ENCODE peak calls at places on chromosome 10, in seven cellular contexts. T is pancreas, C is glutamatergic neuron, S is brain microvascular endothelial cell, R is astrocyte of the spinal cord, I is cardiac fibroblast, K is endothelial cell. E is an unnamed sample.

GRCh38 chr10:72272689-72273409 is 875 bp upstream of the DDIT4 start:
- DNase-seq in T (peak; percentile 94), C (peak; percentile 92), S (peak; percentile 94), R (peak; percentile 98), I (peak; percentile 97), K (peak; percentile 82), E (peak; percentile 98)

GRCh38 chr10:13922591-13922990 is 335.8 kb downstream of the PRPF18 start:
- DNase-seq in T (no peak), C (no peak), S (no peak), R (peak; percentile 35), I (peak; percentile 82), K (no peak), E (no peak)

GRCh38 chr10:77332256-77332655 is 305.4 kb downstream of the KCNMA1 start:
- DNase-seq in T (peak; percentile 11), C (peak; percentile 30), S (no peak), R (no peak), I (no peak), K (no peak), E (no peak)

GRCh38 chr10:69801094-69801433 is 642 bp upstream of the COL13A1 start:
- DNase-seq in T (peak; percentile 58), C (peak; percentile 78), S (peak; percentile 58), R (peak; percentile 68), I (peak; percentile 60), K (peak; percentile 88), E (no peak)

GRCh38 chr10:118017850-118018249 is 28.9 kb downstream of the RAB11FIP2 start:
- DNase-seq in T (no peak), C (no peak), S (no peak), R (no peak), I (no peak), K (no peak), E (no peak)

GRCh38 chr10:125160856-125161569 is 650 bp upstream of the CTBP2 start:
- DNase-seq in T (peak; percentile 80), C (peak; percentile 80), S (peak; percentile 85), R (peak; percentile 87), I (peak; percentile 80), K (peak; percentile 88), E (no peak)

GRCh38 chr10:108523016-108523415 is 1358.5 kb upstream of the SORCS1 start:
- DNase-seq in T (no peak), C (no peak), S (no peak), R (no peak), I (no peak), K (no peak), E (no peak)

GRCh38 chr10:70498970-70499828 is 20.6 kb downstream of the PALD1 start:
- DNase-seq in T (no peak), C (no peak), S (no peak), R (no peak), I (no peak), K (no peak), E (no peak)

GRCh38 chr10:117543245-117543998 is 876 bp downstream of the EMX2 start:
- DNase-seq in T (no peak), C (peak; percentile 72), S (peak; percentile 14), R (no peak), I (no peak), K (peak; percentile 60), E (no peak)

GRCh38 chr10:37727491-37728352 is 129.7 kb downstream of the ZNF248 start:
- DNase-seq in T (no peak), C (no peak), S (no peak), R (no peak), I (no peak), K (no peak), E (no peak)

GRCh38 chr10:73467210-73467609 is 28.6 kb downstream of the PPP3CB start:
- DNase-seq in T (no peak), C (no peak), S (no peak), R (no peak), I (no peak), K (no peak), E (no peak)

GRCh38 chr10:128950159-128950956 is 516.7 kb upstream of the MGMT start:
- DNase-seq in T (no peak), C (no peak), S (no peak), R (no peak), I (no peak), K (no peak), E (no peak)

GRCh38 chr10:61642692-61643091 is 20.0 kb upstream of the CABCOCO1 start:
- DNase-seq in T (no peak), C (no peak), S (no peak), R (peak; percentile 85), I (peak; percentile 91), K (no peak), E (no peak)

GRCh38 chr10:55550241-55550640 is 749.2 kb upstream of the PCDH15 start:
- DNase-seq in T (no peak), C (no peak), S (no peak), R (peak; percentile 54), I (no peak), K (no peak), E (no peak)

GRCh38 chr10:95183132-95183450 is 10.9 kb upstream of the ACSM6 start:
- DNase-seq in T (no peak), C (no peak), S (no peak), R (peak; percentile 23), I (peak; percentile 35), K (no peak), E (no peak)

GRCh38 chr10:49429458-49429857 is 33.6 kb upstream of the DRGX start:
- DNase-seq in T (no peak), C (no peak), S (no peak), R (no peak), I (no peak), K (no peak), E (peak; percentile 60)

GRCh38 chr10:132557696-132558515 is 20.3 kb downstream of the INPP5A start:
- DNase-seq in T (no peak), C (peak; percentile 12), S (no peak), R (no peak), I (no peak), K (no peak), E (no peak)

GRCh38 chr10:11670311-11670825 is 58.9 kb upstream of the USP6NL start:
- DNase-seq in T (no peak), C (no peak), S (no peak), R (no peak), I (no peak), K (no peak), E (no peak)

GRCh38 chr10:14909101-14909500 is 30.4 kb downstream of the SUV39H2 start:
- DNase-seq in T (no peak), C (no peak), S (no peak), R (no peak), I (no peak), K (no peak), E (no peak)

GRCh38 chr10:62858364-62858763 is 42.2 kb upstream of the EGR2 start:
- DNase-seq in T (no peak), C (no peak), S (no peak), R (peak; percentile 25), I (peak; percentile 68), K (no peak), E (no peak)

GRCh38 chr10:90939648-90940047 is 18.8 kb upstream of the ANKRD1 start:
- DNase-seq in T (no peak), C (no peak), S (no peak), R (no peak), I (no peak), K (no peak), E (no peak)

GRCh38 chr10:133452453-133452852 is 1.3 kb upstream of the SCART1 start:
- DNase-seq in T (no peak), C (no peak), S (no peak), R (no peak), I (no peak), K (no peak), E (peak; percentile 82)

GRCh38 chr10:121658611-121659010 is 60.4 kb upstream of the FGFR2 start:
- DNase-seq in T (no peak), C (no peak), S (no peak), R (no peak), I (no peak), K (no peak), E (no peak)

GRCh38 chr10:121658111-121658510 is 59.9 kb upstream of the FGFR2 start:
- DNase-seq in T (no peak), C (no peak), S (no peak), R (no peak), I (no peak), K (no peak), E (no peak)

GRCh38 chr10:121661451-121661851 is 63.2 kb upstream of the FGFR2 start:
- DNase-seq in T (no peak), C (no peak), S (no peak), R (no peak), I (no peak), K (no peak), E (no peak)

GRCh38 chr10:121662531-121662930 is 64.3 kb upstream of the FGFR2 start:
- DNase-seq in T (no peak), C (no peak), S (no peak), R (no peak), I (no peak), K (no peak), E (no peak)

DNA sequence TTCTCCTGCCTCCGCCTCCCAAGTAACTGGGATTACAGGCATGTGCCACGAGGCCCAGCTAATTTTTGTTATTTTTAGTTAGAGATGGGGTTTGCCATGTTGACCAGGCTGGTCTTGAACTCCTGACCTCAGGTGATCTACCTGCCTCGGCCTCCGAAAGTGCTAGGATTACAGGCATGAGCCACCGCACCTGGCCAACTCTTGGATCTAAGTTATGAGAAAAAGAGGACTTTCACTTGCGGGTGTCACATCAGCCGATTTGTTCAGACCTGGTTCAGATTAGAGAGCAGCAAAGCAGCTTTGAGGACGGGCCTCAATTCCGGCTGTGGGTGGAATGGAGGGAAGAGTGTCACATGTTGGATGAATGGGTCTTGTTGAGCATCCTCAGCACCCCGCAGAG is 61.0 kb upstream of the FGFR2 start:
- DNase-seq in T (no peak), C (no peak), S (no peak), R (no peak), I (no peak), K (no peak), E (no peak)
- TF ChIP-seq CTCF in T (no peak), C (no peak), S (no peak), R (no peak), I (no peak), K (no peak), E (no peak)

DNA sequence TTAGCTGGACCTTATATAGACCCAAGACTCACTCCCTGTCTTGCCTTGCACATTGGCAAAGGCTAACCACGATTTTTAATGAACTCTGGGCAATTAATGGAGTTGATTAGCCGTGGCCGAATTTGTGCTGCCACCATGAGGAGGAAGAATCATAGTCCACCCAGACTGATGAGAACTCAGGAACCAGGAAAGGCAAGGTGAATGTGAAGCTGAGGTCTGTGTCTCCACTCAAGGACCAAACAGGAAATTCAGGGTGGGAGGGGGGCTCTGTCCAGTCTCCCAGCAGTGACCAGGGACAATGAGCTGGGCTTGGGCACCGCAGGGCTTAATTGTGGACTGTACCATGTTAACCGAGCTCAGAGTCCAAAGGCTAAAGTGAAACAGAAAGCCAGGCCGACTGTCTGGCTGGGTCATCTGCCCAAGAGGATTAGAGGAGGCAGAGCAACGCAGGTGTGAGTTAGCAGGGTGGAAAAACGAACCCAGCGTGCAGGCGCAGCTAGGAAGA is 127.0 kb upstream of the JCAD start:
- DNase-seq in T (peak; percentile 21), C (no peak), S (peak; percentile 25), R (no peak), I (no peak), K (peak; percentile 13), E (no peak)
- TF ChIP-seq CTCF in T (no peak), C (no peak), S (peak; percentile 45), R (peak; percentile 41), I (peak; percentile 9), K (no peak), E (no peak)

GRCh38 chr10:111479966-111480365 is 403.1 kb downstream of the ADRA2A start:
- DNase-seq in T (no peak), C (no peak), S (no peak), R (no peak), I (peak; percentile 10), K (no peak), E (peak; percentile 60)
- TF ChIP-seq CTCF in T (no peak), C (no peak), S (no peak), R (no peak), I (no peak), K (no peak), E (no peak)

GRCh38 chr10:104318810-104319684 is 19.2 kb downstream of the ITPRIP start:
- DNase-seq in T (no peak), C (no peak), S (no peak), R (peak; percentile 67), I (peak; percentile 61), K (no peak), E (no peak)
- TF ChIP-seq CTCF in T (no peak), C (no peak), S (no peak), R (no peak), I (no peak), K (no peak), E (peak; percentile 8)

E was measured in esophagus muscularis mucosa.